ENCODE peak calls at places on chromosomes 5 and 9, in four cellular contexts. One of them, this sample, is unnamed.

GRCh38 chr5:83368317-83368716 is 103.2 kb upstream of the VCAN start:
- DNase-seq in transverse colon: no peak
- DNase-seq in heart left ventricle: no peak
- DNase-seq in ovary: no peak
- DNase-seq in this sample: no peak

GRCh38 chr9:116547729-116548426 is 139.2 kb upstream of the TRIM32 start:
- DNase-seq in transverse colon: no peak
- DNase-seq in heart left ventricle: no peak
- DNase-seq in ovary: no peak
- DNase-seq in this sample: no peak

GRCh38 chr5:7927466-7928375 is 58.8 kb downstream of the MTRR start:
- DNase-seq in transverse colon: peak
- DNase-seq in heart left ventricle: peak
- DNase-seq in ovary: peak
- DNase-seq in this sample: peak

GRCh38 chr5:83509535-83509934 is 38.0 kb downstream of the VCAN start:
- DNase-seq in transverse colon: no peak
- DNase-seq in heart left ventricle: peak
- DNase-seq in ovary: no peak
- DNase-seq in this sample: peak

GRCh38 chr5:147483197-147483790 is 26.6 kb downstream of the DPYSL3 start:
- DNase-seq in transverse colon: no peak
- DNase-seq in heart left ventricle: no peak
- DNase-seq in ovary: no peak
- DNase-seq in this sample: no peak

GRCh38 chr5:138930371-138931097 is 55.4 kb upstream of the LRRTM2 start:
- DNase-seq in transverse colon: no peak
- DNase-seq in heart left ventricle: no peak
- DNase-seq in ovary: no peak
- DNase-seq in this sample: no peak

GRCh38 chr5:150162142-150162513 is 4.5 kb upstream of the CDX1 start:
- DNase-seq in transverse colon: peak
- DNase-seq in heart left ventricle: no peak
- DNase-seq in ovary: no peak
- DNase-seq in this sample: no peak

GRCh38 chr9:70954126-70954525 is 167.3 kb downstream of the TRPM3 start:
- DNase-seq in transverse colon: no peak
- DNase-seq in heart left ventricle: no peak
- DNase-seq in ovary: no peak
- DNase-seq in this sample: no peak

GRCh38 chr5:105754056-105754455 is 1916.7 kb downstream of the EFNA5 start:
- DNase-seq in transverse colon: no peak
- DNase-seq in heart left ventricle: no peak
- DNase-seq in ovary: no peak
- DNase-seq in this sample: no peak

GRCh38 chr5:166710275-166710674 is 1581.2 kb upstream of the WWC1 start:
- DNase-seq in transverse colon: no peak
- DNase-seq in heart left ventricle: no peak
- DNase-seq in ovary: no peak
- DNase-seq in this sample: no peak

GRCh38 chr5:149007174-149007573 is 55.7 kb downstream of the SH3TC2 start:
- DNase-seq in transverse colon: no peak
- DNase-seq in heart left ventricle: no peak
- DNase-seq in ovary: no peak
- DNase-seq in this sample: no peak

GRCh38 chr5:156169495-156169894 is 157.5 kb upstream of the SGCD start:
- DNase-seq in transverse colon: no peak
- DNase-seq in heart left ventricle: no peak
- DNase-seq in ovary: no peak
- DNase-seq in this sample: no peak

GRCh38 chr9:38434365-38434764 is 10.1 kb upstream of the IGFBPL1 start:
- DNase-seq in transverse colon: no peak
- DNase-seq in heart left ventricle: no peak
- DNase-seq in ovary: no peak
- DNase-seq in this sample: no peak

GRCh38 chr9:91724609-91725505 is 225.2 kb downstream of the ROR2 start:
- DNase-seq in transverse colon: no peak
- DNase-seq in heart left ventricle: no peak
- DNase-seq in ovary: no peak
- DNase-seq in this sample: no peak

GRCh38 chr5:146428658-146429057 is 18.5 kb upstream of the TCERG1 start:
- DNase-seq in transverse colon: peak
- DNase-seq in heart left ventricle: no peak
- DNase-seq in ovary: no peak
- DNase-seq in this sample: no peak

GRCh38 chr5:91849069-91849468 is 466.0 kb upstream of the ARRDC3 start:
- DNase-seq in transverse colon: no peak
- DNase-seq in heart left ventricle: no peak
- DNase-seq in ovary: no peak
- DNase-seq in this sample: no peak

GRCh38 chr9:109769250-109769649 is 10.7 kb upstream of the PALM2AKAP2 start:
- DNase-seq in transverse colon: no peak
- DNase-seq in heart left ventricle: no peak
- DNase-seq in ovary: no peak
- DNase-seq in this sample: no peak

GRCh38 chr5:95771109-95771708 is 40.1 kb downstream of the RHOBTB3 start:
- DNase-seq in transverse colon: no peak
- DNase-seq in heart left ventricle: peak
- DNase-seq in ovary: peak
- DNase-seq in this sample: peak

GRCh38 chr5:168315991-168316578 is 24.6 kb downstream of the WWC1 start:
- DNase-seq in transverse colon: peak
- DNase-seq in heart left ventricle: no peak
- DNase-seq in ovary: no peak
- DNase-seq in this sample: no peak
- TF ChIP-seq POLR2A in transverse colon: no peak
- TF ChIP-seq POLR2A in heart left ventricle: no peak
- TF ChIP-seq POLR2A in ovary: no peak
- TF ChIP-seq POLR2A in this sample: no peak

DNA sequence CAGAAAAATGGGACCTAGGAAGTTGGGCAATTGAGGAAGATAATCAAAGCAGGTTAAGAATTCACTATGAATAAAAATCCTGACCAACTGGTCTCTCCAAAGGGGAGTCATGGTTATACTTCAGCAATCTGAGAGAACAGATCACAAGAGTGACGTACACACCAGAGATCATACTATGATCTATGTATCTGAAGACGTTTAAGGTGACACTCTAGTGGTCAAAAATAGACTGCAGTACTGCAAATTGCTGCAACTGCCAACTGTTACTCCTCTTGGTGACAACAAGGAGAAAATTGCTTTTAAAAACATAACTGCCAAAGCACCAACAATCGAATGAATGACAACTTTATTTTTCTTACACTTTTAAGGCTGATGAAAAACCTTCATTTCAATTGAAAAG is 4.9 kb downstream of the AK6 start:
- DNase-seq in transverse colon: no peak
- DNase-seq in heart left ventricle: no peak
- DNase-seq in ovary: no peak
- DNase-seq in this sample: no peak
- TF ChIP-seq CTCF in transverse colon: no peak
- TF ChIP-seq CTCF in heart left ventricle: no peak
- TF ChIP-seq CTCF in ovary: no peak
- TF ChIP-seq CTCF in this sample: no peak

DNA sequence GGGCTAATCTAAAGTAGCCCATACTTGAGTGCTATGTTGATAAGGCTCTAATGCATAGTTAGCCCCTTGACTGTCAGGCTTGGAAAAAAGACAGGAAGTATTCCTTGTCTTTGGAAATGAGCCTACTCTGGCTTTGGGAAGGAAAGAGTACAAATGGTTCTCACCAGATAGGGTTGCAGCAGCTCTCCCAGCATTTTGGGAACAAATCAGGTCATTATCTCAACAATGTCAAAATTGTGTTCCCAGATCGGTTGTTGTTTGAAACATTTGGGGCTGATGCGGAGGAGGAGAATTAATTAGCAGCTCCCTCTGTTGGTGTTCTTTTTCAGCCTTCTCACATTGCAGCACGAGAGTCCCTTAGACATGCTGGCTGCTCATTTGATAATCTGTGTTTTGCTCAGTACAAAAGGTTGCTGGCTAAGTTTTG is 294.7 kb upstream of the DMRT1 start:
- DNase-seq in transverse colon: no peak
- DNase-seq in heart left ventricle: no peak
- DNase-seq in ovary: no peak
- DNase-seq in this sample: peak
- H3K4me3 ChIP-seq in transverse colon: no peak
- H3K4me3 ChIP-seq in heart left ventricle: no peak
- H3K4me3 ChIP-seq in ovary: no peak
- H3K4me3 ChIP-seq in this sample: no peak

DNA sequence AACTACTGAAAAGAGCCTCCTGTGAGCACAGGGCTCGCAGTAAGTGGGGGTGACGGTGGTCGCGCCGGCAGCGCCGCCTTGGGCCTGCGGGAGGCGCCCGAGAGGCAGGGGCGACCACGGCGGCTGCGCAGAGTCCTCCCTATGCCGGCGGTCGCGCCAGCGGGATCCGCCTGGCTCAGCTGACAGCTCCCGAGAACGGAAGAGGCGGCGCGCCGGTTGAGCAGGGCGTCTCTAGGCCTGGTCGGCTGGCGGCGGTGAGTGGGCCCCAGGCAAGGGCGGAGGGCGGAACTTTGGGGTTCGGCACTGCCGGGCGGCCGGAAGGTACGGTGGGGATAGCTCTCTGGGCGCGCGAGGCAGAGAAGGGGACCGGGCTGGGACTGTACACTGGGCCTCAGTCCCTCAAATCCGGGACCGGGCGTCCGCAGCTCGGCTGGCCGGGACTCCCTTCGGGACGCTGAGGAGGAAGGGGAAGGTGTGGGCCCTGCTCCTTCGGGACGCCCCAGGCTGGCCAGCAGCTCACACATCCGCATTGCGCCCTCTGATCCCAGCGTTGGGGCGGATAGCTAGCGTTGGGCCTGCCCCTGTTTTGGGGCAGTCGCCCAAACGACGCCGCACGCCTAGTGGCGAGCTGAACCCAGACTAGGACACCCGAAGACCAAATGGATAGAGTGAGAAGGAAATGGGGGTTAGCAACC is at the start of gene RNF14:
- DNase-seq in transverse colon: peak
- DNase-seq in heart left ventricle: peak
- DNase-seq in ovary: peak
- DNase-seq in this sample: peak
- TF ChIP-seq POLR2A in transverse colon: peak
- TF ChIP-seq POLR2A in heart left ventricle: peak
- TF ChIP-seq POLR2A in ovary: peak
- TF ChIP-seq POLR2A in this sample: peak

DNA sequence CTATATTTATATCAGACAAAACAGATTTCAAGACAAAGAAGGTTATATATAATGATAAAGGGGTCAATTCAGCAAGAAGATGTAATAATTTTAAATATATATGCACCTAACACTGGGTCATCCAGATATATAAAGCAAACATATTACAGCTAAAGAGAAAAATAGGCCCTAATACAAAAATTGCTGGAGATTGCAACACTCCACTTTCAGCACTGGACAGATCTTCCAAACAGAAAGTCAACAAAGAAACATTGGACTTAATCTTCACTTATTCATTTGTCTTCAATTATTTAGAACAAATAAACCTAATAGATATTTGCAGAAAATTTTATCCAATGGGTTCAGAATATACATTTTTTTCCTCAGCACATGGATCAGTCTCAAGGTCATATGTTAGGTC is 45.8 kb downstream of the MEIKIN start:
- DNase-seq in transverse colon: no peak
- DNase-seq in heart left ventricle: no peak
- DNase-seq in ovary: no peak
- DNase-seq in this sample: no peak
- TF ChIP-seq CTCF in transverse colon: no peak
- TF ChIP-seq CTCF in heart left ventricle: no peak
- TF ChIP-seq CTCF in ovary: no peak
- TF ChIP-seq CTCF in this sample: no peak

GRCh38 chr5:124054564-124054963 is 542.6 kb downstream of the CSNK1G3 start:
- DNase-seq in transverse colon: no peak
- DNase-seq in heart left ventricle: no peak
- DNase-seq in ovary: no peak
- DNase-seq in this sample: no peak

GRCh38 chr5:124057161-124057814 is 545.3 kb downstream of the CSNK1G3 start:
- DNase-seq in transverse colon: peak
- DNase-seq in heart left ventricle: no peak
- DNase-seq in ovary: no peak
- DNase-seq in this sample: no peak

GRCh38 chr5:124057815-124058231 is 545.8 kb downstream of the CSNK1G3 start:
- DNase-seq in transverse colon: no peak
- DNase-seq in heart left ventricle: no peak
- DNase-seq in ovary: no peak
- DNase-seq in this sample: no peak

GRCh38 chr5:124059200-124059599 is 547.2 kb downstream of the CSNK1G3 start:
- DNase-seq in transverse colon: no peak
- DNase-seq in heart left ventricle: no peak
- DNase-seq in ovary: no peak
- DNase-seq in this sample: no peak

DNA sequence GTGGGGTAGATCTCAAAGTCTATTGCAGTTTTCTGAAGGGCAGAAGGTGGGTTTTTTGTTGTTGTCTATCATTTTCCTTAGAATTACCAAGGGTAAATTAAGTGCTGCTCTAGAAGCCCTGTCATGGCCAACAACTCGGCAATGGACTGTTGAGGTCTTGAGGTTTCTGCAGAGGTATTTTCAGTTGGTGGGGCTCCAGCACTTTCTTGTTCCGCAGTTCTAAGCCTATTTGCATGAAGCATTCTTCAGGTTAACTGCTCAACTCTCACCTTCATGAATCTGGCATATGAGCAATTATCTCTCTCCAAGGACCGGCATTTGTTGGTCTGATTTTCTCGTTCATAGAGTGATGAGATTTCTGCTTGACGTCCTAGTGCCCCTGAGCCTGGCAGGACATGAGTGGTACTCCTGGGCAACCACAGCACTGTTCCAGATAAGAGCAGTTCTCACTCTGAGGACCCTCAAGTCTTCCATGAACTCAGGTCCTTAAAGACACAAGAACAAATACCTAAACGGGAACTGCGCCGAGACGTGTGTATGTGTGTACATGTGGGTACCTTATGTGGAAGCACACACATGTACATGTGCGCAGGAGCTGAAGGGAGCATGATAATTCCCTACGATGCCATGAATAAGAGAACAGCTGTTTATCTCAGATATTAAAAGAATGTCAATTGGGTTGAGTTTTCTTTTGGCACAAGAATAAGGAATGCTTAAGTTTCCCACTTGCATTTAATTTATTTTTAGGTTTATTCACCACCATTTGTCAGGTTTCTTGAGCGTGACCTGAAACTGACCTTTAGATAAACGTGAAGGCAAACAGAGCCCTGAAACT is 544.6 kb downstream of the CSNK1G3 start:
- DNase-seq in transverse colon: no peak
- DNase-seq in heart left ventricle: no peak
- DNase-seq in ovary: no peak
- DNase-seq in this sample: no peak
- H3K4me3 ChIP-seq in transverse colon: no peak
- H3K4me3 ChIP-seq in heart left ventricle: no peak
- H3K4me3 ChIP-seq in ovary: no peak
- H3K4me3 ChIP-seq in this sample: no peak